ENCODE peak calls at places on chromosome 4, in five cellular contexts. E, T, P, C and M are unnamed samples.

GRCh38 chr4:55183926-55184599 is 58.7 kb upstream of the KDR start:
- DNase-seq in E (no peak), T (no peak), P (no peak), C (peak), M (no peak)

GRCh38 chr4:122364700-122365404 is 14.0 kb upstream of the ADAD1 start:
- DNase-seq in E (no peak), T (no peak), P (peak), C (no peak), M (no peak)

GRCh38 chr4:122674371-122674770 is 53.5 kb upstream of the IL21 start:
- DNase-seq in E (no peak), T (no peak), P (no peak), C (no peak), M (no peak)

GRCh38 chr4:538542-539142 is 37.5 kb downstream of the TMEM271 start:
- DNase-seq in E (no peak), T (no peak), P (no peak), C (no peak), M (no peak)

GRCh38 chr4:186657766-186658165 is 65.9 kb downstream of the FAT1 start:
- DNase-seq in E (no peak), T (no peak), P (no peak), C (no peak), M (peak)

GRCh38 chr4:2333356-2333841 is 71.5 kb upstream of the MXD4 start:
- DNase-seq in E (no peak), T (no peak), P (no peak), C (no peak), M (no peak)

GRCh38 chr4:8761167-8761823 is 110.3 kb downstream of the HMX1 start:
- DNase-seq in E (no peak), T (no peak), P (no peak), C (no peak), M (no peak)

GRCh38 chr4:54155936-54156335 is 56.0 kb downstream of the GSX2 start:
- DNase-seq in E (no peak), T (no peak), P (no peak), C (no peak), M (no peak)

GRCh38 chr4:3443750-3444309 is 2.1 kb downstream of the HGFAC start:
- DNase-seq in E (no peak), T (no peak), P (no peak), C (no peak), M (no peak)

GRCh38 chr4:74659576-74660411 is 134.5 kb downstream of the BTC start:
- DNase-seq in E (no peak), T (no peak), P (no peak), C (peak), M (no peak)

GRCh38 chr4:74092957-74093356 is 6.0 kb downstream of the CXCL2 start:
- DNase-seq in E (no peak), T (no peak), P (no peak), C (peak), M (no peak)

GRCh38 chr4:105637409-105638258 is 70.9 kb downstream of the INTS12 start:
- DNase-seq in E (peak), T (peak), P (peak), C (peak), M (peak)

GRCh38 chr4:6322761-6323566 is 53.3 kb downstream of the WFS1 start:
- DNase-seq in E (no peak), T (no peak), P (no peak), C (no peak), M (no peak)

GRCh38 chr4:78776729-78777555 is 792 bp downstream of the BMP2K start:
- DNase-seq in E (no peak), T (peak), P (peak), C (peak), M (no peak)

GRCh38 chr4:140344621-140345020 is 28.8 kb upstream of the SCOC start:
- DNase-seq in E (no peak), T (no peak), P (no peak), C (no peak), M (peak)
- H3K27ac ChIP-seq in E (no peak), T (no peak), P (no peak), C (no peak), M (no peak)

GRCh38 chr4:47193179-47193578 is 161.8 kb downstream of the GABRB1 start:
- DNase-seq in E (no peak), T (no peak), P (no peak), C (no peak), M (no peak)
- H3K27ac ChIP-seq in E (no peak), T (no peak), P (no peak), C (no peak), M (no peak)

DNA sequence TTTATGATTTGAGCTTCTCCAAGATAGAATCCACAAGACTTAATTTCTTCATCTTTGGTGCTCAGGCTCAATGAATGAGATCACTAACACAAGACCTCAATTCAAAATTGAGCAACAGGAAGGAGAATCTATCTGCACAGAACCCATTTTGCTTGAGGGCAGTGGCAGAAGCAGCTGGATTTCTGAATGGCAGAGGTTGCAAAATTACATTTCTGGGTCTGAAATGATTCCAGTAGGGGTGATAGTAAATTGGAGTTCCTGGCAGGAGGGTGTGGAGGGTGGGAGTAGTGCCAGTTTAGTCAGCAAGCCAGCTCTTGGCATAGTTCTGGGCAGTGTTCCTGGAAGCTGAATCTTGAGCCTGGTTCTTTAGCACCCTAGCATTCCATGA is 281.1 kb downstream of the SLC7A11 start:
- DNase-seq in E (no peak), T (peak), P (no peak), C (peak), M (no peak)
- H3K27ac ChIP-seq in E (no peak), T (no peak), P (no peak), C (no peak), M (no peak)

GRCh38 chr4:153223418-153223792 is 19.2 kb downstream of the TRIM2 start:
- DNase-seq in E (no peak), T (no peak), P (peak), C (peak), M (no peak)
- H3K27ac ChIP-seq in E (peak), T (peak), P (peak), C (peak), M (peak)